ENCODE peak calls at places on chromosomes 7 and 10, in six cellular contexts. P, R, G, M, Z and X are unnamed samples.

GRCh38 chr10:86775056-86775858 is 18.8 kb downstream of the BMPR1A start:
- DNase-seq in P (peak; percentile 58), R (no peak), G (no peak), Z (no peak), M (no peak), X (peak; percentile 36)

GRCh38 chr10:122407375-122408125 is 33.0 kb downstream of the PLEKHA1 start:
- DNase-seq in M (peak; percentile 13), R (no peak), Z (no peak), G (no peak), P (peak; percentile 81), X (peak; percentile 63)

GRCh38 chr7:99473315-99473596 is 566 bp downstream of the ZNF789 start:
- DNase-seq in R (peak; percentile 68), M (peak; percentile 86), Z (peak; percentile 48), P (peak; percentile 79), G (peak; percentile 82), X (peak; percentile 74)

GRCh38 chr7:47380325-47381131 is 201.4 kb downstream of the TNS3 start:
- DNase-seq in P (no peak), Z (no peak), M (peak; percentile 85), G (peak; percentile 59), R (peak; percentile 33), X (peak; percentile 46)

GRCh38 chr10:96645191-96645721 is 58.4 kb upstream of the TM9SF3 start:
- DNase-seq in R (no peak), P (no peak), Z (no peak), M (no peak), G (no peak), X (no peak)

GRCh38 chr10:13769926-13770325 is 183.2 kb downstream of the PRPF18 start:
- DNase-seq in P (peak; percentile 58), R (peak; percentile 83), M (peak; percentile 58), G (peak; percentile 87), Z (no peak), X (peak; percentile 99)

GRCh38 chr10:132476146-132477065 is 61.2 kb upstream of the INPP5A start:
- DNase-seq in Z (no peak), G (no peak), R (no peak), M (no peak), P (no peak), X (no peak)

GRCh38 chr7:28573059-28573553 is 160.8 kb downstream of the CREB5 start:
- DNase-seq in P (peak; percentile 10), Z (no peak), G (peak; percentile 40), R (peak; percentile 88), M (peak; percentile 90), X (peak; percentile 82)

GRCh38 chr7:122257056-122257455 is 47.5 kb downstream of the FEZF1 start:
- DNase-seq in R (no peak), G (no peak), Z (no peak), M (no peak), P (no peak), X (peak; percentile 4)

GRCh38 chr7:158238616-158239289 is 348.9 kb downstream of the PTPRN2 start:
- DNase-seq in P (no peak), M (no peak), Z (no peak), G (no peak), R (no peak), X (no peak)

GRCh38 chr7:157984138-157984913 is 603.3 kb downstream of the PTPRN2 start:
- DNase-seq in P (no peak), M (no peak), Z (no peak), R (no peak), G (no peak), X (no peak)

GRCh38 chr10:82564353-82565218 is 689.6 kb downstream of the NRG3 start:
- DNase-seq in M (no peak), Z (no peak), R (no peak), P (no peak), G (no peak), X (no peak)

GRCh38 chr7:135771961-135772638 is 23.5 kb upstream of the FAM180A start:
- DNase-seq in G (peak; percentile 68), Z (no peak), P (peak; percentile 66), R (peak; percentile 46), M (peak; percentile 90), X (peak; percentile 61)

GRCh38 chr10:85319150-85319549 is 990.8 kb downstream of the CCSER2 start:
- DNase-seq in M (no peak), P (no peak), R (no peak), Z (no peak), G (no peak), X (no peak)

GRCh38 chr10:101536800-101537199 is 51.3 kb downstream of the POLL start:
- DNase-seq in G (peak; percentile 51), R (peak; percentile 53), Z (peak; percentile 39), M (no peak), P (peak; percentile 56), X (peak; percentile 18)

GRCh38 chr7:103651558-103651957 is 205.6 kb upstream of the SLC26A5 start:
- DNase-seq in M (no peak), P (no peak), G (no peak), Z (no peak), R (no peak), X (no peak)

GRCh38 chr7:131254211-131254610 is 73.5 kb upstream of the MKLN1 start:
- DNase-seq in G (no peak), M (no peak), P (no peak), R (peak; percentile 13), Z (no peak), X (no peak)

GRCh38 chr7:152464312-152465117 is 28.7 kb upstream of the KMT2C start:
- DNase-seq in P (peak; percentile 84), G (peak; percentile 81), M (peak; percentile 69), R (peak; percentile 59), Z (peak; percentile 39), X (peak; percentile 51)

GRCh38 chr7:148699024-148699771 is 495 bp downstream of the CUL1 start:
- DNase-seq in Z (no peak), P (peak; percentile 91), G (peak; percentile 63), R (peak; percentile 45), M (peak; percentile 38), X (peak; percentile 64)

GRCh38 chr10:20147679-20148078 is 331.4 kb downstream of the PLXDC2 start:
- DNase-seq in P (no peak), R (no peak), Z (no peak), M (no peak), G (no peak), X (peak; percentile 4)

GRCh38 chr10:110643670-110644597 is at the start of gene RBM20:
- DNase-seq in P (peak; percentile 58), M (no peak), R (peak; percentile 11), G (no peak), Z (no peak), X (peak; percentile 43)

GRCh38 chr7:156768698-156769472 is 124.1 kb downstream of the LMBR1 start:
- DNase-seq in R (peak; percentile 32), G (no peak), M (no peak), P (no peak), Z (no peak), X (peak; percentile 21)

GRCh38 chr10:21510218-21511070 is 15.0 kb downstream of the SKIDA1 start:
- DNase-seq in R (no peak), P (peak; percentile 55), M (no peak), Z (no peak), G (peak; percentile 48), X (no peak)

GRCh38 chr7:44383566-44383965 is 58.2 kb upstream of the CAMK2B start:
- DNase-seq in G (peak; percentile 65), Z (no peak), M (peak; percentile 76), R (peak; percentile 21), P (peak; percentile 92), X (no peak)

GRCh38 chr10:120208488-120208887 is 248.5 kb upstream of the PLPP4 start:
- DNase-seq in R (peak; percentile 1), M (no peak), G (no peak), Z (no peak), P (no peak), X (no peak)

GRCh38 chr7:141128931-141129330 is 55.1 kb downstream of the TMEM178B start:
- DNase-seq in P (no peak), R (no peak), G (no peak), M (no peak), Z (no peak), X (no peak)

GRCh38 chr7:4607321-4607729 is 74.8 kb upstream of the FOXK1 start:
- DNase-seq in M (no peak), G (no peak), P (peak; percentile 57), R (no peak), Z (no peak), X (no peak)

DNA sequence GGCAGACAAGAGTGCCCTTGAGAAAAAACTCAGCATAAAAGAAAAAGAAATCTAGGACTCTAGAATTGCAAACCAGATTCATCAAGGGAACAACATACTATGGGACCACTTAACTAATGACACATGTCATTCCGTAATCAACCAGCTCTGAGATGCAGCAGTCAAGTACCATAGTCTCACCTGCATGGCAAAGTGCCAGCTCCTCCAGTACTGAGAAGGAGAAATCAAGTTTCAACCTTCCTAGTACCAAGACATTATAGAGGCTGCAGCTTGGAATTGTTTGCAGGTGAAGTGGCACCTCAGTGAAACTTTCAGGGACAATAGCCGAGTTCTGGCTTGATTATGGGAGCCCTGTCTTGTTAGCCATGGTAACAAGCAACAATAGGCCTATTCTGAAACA is 11.5 kb downstream of the STEAP1 start:
- DNase-seq in R (no peak), Z (no peak), P (no peak), M (no peak), G (no peak), X (no peak)
- TF ChIP-seq EZH2 in R (no peak), Z (no peak), P (no peak), M (no peak), G (no peak), X (no peak)

GRCh38 chr10:219731-220472 is 84.6 kb downstream of the ZMYND11 start:
- DNase-seq in M (no peak), P (no peak), R (peak; percentile 39), G (no peak), Z (no peak), X (peak; percentile 33)
- H4K20me1 ChIP-seq in M (peaks cover 4% of the 10 kb centered on the region), P (no peaks in the 10 kb centered on the region), R (no peaks in the 10 kb centered on the region), G (no peaks in the 10 kb centered on the region), Z (no peaks in the 10 kb centered on the region), X (no peaks in the 10 kb centered on the region)

DNA sequence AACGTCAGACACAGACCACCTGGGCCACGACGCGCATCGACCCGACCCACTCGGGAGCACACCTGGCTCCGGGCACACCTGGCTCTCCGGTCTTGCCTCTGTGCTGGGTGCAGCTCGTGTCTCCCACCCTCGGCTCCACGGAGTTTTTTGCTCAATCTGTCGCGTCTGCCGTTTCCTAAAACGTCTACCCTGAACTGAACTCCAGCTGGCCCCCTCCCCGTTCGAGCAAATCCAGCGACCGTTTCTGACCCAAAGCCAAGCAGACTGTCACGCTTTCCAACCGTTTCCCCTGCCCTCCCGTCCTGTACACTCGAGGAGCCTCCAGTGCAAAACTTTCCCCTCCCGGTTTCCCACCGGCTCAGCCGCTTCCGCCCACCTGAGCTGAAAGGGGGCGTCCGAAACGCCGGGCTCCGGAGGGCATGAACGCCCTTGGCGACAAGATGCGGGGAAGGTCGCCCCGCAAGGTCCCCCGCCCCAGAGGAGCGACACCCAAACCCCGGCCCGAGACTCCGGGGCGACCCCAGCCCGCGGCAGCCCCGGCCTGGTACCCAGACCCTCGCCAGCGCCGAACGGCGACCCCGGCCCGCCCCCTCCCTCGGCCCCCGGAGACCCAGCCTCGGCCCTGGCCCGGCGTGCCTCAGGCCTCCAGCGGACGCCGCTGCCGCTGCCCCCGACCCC is 591 bp downstream of the CYTH3 start:
- DNase-seq in R (no peak), P (peak; percentile 52), Z (no peak), G (no peak), M (no peak), X (no peak)
- TF ChIP-seq EZH2 in R (no peak), P (no peak), Z (no peak), G (no peak), M (no peak), X (no peak)

DNA sequence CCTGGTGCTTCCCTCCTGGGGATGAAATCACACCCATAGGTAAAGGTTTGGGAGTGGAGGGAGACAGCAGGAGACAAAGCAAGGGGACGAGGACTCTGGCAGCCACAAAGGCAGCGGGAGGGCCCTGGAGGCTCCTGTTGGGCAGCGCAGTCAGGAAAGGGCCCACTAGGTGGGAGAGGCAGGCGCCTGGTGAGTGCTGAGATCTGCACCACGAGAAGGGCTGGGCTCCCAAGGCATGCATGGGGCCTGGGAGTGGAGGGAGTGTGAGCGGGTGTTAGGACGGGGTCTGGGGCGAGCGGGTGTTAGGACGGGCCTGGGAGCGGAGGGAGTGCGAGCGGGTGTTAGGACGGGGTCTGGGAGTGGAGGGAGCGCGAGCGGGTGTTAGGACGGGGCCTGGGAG is 13.0 kb downstream of the GET4 start:
- DNase-seq in R (no peak), M (no peak), Z (no peak), P (no peak), G (no peak), X (no peak)
- H4K20me1 ChIP-seq in R (peaks cover 4% of the 10 kb centered on the region), M (peaks cover 63% of the 10 kb centered on the region), Z (no peaks in the 10 kb centered on the region), P (no peaks in the 10 kb centered on the region), G (no peaks in the 10 kb centered on the region), X (peaks cover 2% of the 10 kb centered on the region)